ENCODE peak calls at places on chromosomes 13 and 19, in four cellular contexts. D is CD8-positive, alpha-beta T cell; R is HFFc6; S is fibroblast of lung. I is an unnamed sample.

GRCh38 chr19:19209372-19209771 is 2.4 kb upstream of the NCAN start:
- DNase-seq in R (no peak), D (no peak), S (no peak), I (no peak)

GRCh38 chr19:43462887-43463380 is 2.5 kb downstream of the LYPD3 start:
- DNase-seq in S (no peak), D (no peak), R (no peak), I (no peak)

GRCh38 chr13:94323746-94324408 is 155.6 kb downstream of the DCT start:
- DNase-seq in R (no peak), D (peak; percentile 67), S (no peak), I (no peak)

GRCh38 chr19:39126312-39126561 is 651 bp downstream of the PAK4 start:
- DNase-seq in D (no peak), S (no peak), R (no peak), I (no peak)

GRCh38 chr13:45751882-45752281 is 49.8 kb downstream of the CBY2 start:
- DNase-seq in R (no peak), D (no peak), S (no peak), I (no peak)

GRCh38 chr13:106349080-106349841 is 186.2 kb downstream of the EFNB2 start:
- DNase-seq in R (no peak), S (peak; percentile 71), D (no peak), I (no peak)

GRCh38 chr19:2477141-2477710 is 1.3 kb downstream of the GADD45B start:
- DNase-seq in R (peak; percentile 25), S (peak; percentile 59), D (no peak), I (peak; percentile 33)

GRCh38 chr13:36814465-36814864 is 4.6 kb upstream of the RFXAP start:
- DNase-seq in S (no peak), R (no peak), D (no peak), I (no peak)

GRCh38 chr13:113596321-113597200 is 12.0 kb downstream of the TFDP1 start:
- DNase-seq in S (no peak), D (no peak), R (no peak), I (no peak)

GRCh38 chr13:46469064-46469463 is 82.0 kb upstream of the RUBCNL start:
- DNase-seq in S (peak; percentile 51), R (peak; percentile 75), D (no peak), I (peak; percentile 86)

GRCh38 chr13:101795025-101795424 is 342.6 kb downstream of the ITGBL1 start:
- DNase-seq in R (no peak), S (no peak), D (no peak), I (peak; percentile 19)

GRCh38 chr13:100811906-100812305 is 137.3 kb upstream of the TMTC4 start:
- DNase-seq in S (no peak), R (no peak), D (no peak), I (no peak)

GRCh38 chr13:50589651-50590054 is 253.8 kb downstream of the DLEU7 start:
- DNase-seq in S (peak; percentile 97), D (no peak), R (peak; percentile 82), I (peak; percentile 87)

GRCh38 chr13:24709186-24709913 is 29.1 kb downstream of the ATP12A start:
- DNase-seq in R (no peak), D (peak; percentile 68), S (no peak), I (no peak)

GRCh38 chr13:110047511-110047910 is 259.4 kb downstream of the COL4A1 start:
- DNase-seq in R (no peak), S (peak; percentile 99), D (no peak), I (peak; percentile 97)

GRCh38 chr19:8044018-8044417 is 8.5 kb upstream of the CCL25 start:
- DNase-seq in R (no peak), D (no peak), S (no peak), I (no peak)

GRCh38 chr13:98510156-98510509 is 66.8 kb downstream of the STK24 start:
- DNase-seq in D (peak; percentile 44), R (no peak), S (no peak), I (no peak)

DNA sequence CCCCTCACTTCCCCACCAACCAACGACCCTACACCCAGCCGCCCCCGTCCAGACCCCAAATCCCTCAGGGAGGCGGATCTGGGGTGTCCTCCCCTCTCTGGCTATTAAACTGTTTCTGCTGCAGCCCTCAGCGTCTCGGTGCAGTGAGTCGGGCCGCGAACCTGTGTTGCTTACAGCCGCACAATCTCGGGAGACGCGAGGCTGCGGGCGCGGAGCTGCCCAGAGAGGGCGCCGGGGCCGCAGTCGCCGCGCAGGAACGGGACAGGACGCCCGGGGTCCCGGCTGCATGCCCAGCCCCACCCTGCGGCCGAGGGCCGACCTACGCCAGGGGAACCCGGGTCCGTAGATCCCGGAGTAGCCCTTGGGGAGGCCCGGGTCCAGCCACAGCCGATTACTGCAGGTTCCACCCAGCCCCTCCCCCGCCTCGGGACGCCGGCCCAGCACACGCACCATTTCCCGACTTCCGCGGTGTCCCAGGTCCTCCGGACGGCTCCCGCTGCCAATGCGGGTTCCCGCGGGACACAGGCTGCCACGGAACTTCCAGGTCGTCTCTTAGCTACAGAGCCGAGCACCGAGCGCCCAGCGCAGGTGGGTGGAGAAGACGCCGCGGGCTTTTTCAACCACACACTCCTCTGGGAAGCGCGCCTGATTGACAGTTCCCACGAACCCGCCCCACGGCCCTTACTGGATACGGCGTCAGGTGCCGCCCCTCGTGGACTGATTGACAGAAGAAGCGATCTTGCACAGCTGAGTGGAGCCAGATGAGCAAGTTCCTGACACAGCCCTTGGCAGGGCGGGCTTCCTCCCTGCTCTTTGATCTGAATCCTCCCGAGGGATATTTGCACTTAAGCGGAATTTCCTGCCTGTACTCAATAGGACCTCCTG is at the start of gene ZNF799:
- DNase-seq in R (peak; percentile 95), D (peak; percentile 87), S (peak; percentile 97), I (peak; percentile 95)
- TF ChIP-seq CTCF in R (peak; percentile 21), D (no peak), S (no peak), I (no peak)

DNA sequence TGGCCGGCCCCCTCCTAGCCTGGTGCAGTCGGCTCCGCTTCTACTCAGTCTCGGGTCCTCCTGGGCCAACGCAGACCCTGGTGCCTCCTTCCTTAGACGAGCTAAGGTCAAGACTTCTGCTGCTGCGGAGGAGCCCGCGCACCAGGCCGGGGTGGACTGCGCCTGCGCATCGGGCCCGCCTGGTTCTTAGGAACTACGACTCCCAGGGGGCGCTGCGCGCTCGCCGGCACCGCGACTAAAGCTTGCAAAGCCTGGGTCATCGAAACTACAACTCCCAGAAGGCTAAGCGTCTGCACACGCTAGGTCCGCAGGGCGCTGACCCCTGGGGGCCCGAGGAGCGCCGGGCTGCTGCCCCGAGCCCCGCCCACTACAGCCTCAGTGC is at the start of gene ZNF835:
- DNase-seq in R (no peak), S (peak; percentile 2), D (peak; percentile 86), I (no peak)
- TF ChIP-seq CTCF in R (no peak), S (no peak), D (no peak), I (no peak)

GRCh38 chr13:111099292-111099691 is 15.8 kb upstream of the ARHGEF7 start:
- DNase-seq in R (no peak), S (no peak), D (no peak), I (no peak)
- TF ChIP-seq CTCF in R (no peak), S (no peak), D (no peak), I (no peak)

GRCh38 chr19:47258434-47258833 is 2.1 kb downstream of the CCDC9 start:
- DNase-seq in D (no peak), R (no peak), S (no peak), I (no peak)

GRCh38 chr19:47257411-47258169 is 1.3 kb downstream of the CCDC9 start:
- DNase-seq in R (no peak), D (no peak), S (no peak), I (peak; percentile 59)

GRCh38 chr19:47256688-47257410 is 524 bp downstream of the CCDC9 start:
- DNase-seq in D (peak; percentile 100), S (peak; percentile 96), R (peak; percentile 99), I (peak; percentile 99)

GRCh38 chr19:47253970-47254369 is 2.4 kb upstream of the CCDC9 start:
- DNase-seq in S (no peak), R (no peak), D (no peak), I (no peak)

GRCh38 chr19:47255947-47256687 is at the start of gene CCDC9:
- DNase-seq in D (peak; percentile 93), R (peak; percentile 95), S (peak; percentile 94), I (peak; percentile 97)
- TF ChIP-seq CTCF in D (no peak), R (no peak), S (no peak), I (no peak)

GRCh38 chr19:51511353-51511752 is 9.8 kb upstream of the SIGLEC12 start:
- DNase-seq in R (peak; percentile 0), S (no peak), D (no peak), I (no peak)
- TF ChIP-seq CTCF in R (peak; percentile 52), S (no peak), D (no peak), I (peak; percentile 9)

I was measured in fibroblast of the aortic adventitia.